ENCODE peak calls at places on chromosomes 16 and 17, in eight cellular contexts. O, J, R, E, I, P, X and U are unnamed samples.

GRCh38 chr17:61669522-61669921 is 78.5 kb upstream of the NACA2 start:
- DNase-seq in O (no peak), J (no peak), R (no peak), E (no peak), I (no peak), P (no peak), X (no peak), U (no peak)

GRCh38 chr17:7439462-7440112 is at the start of gene FGF11:
- DNase-seq in O (no peak), J (peak), R (no peak), E (no peak), I (no peak), P (no peak), X (no peak), U (no peak)

GRCh38 chr16:55495616-55496289 is 13.1 kb upstream of the LPCAT2 start:
- DNase-seq in O (peak), J (no peak), R (no peak), E (no peak), I (no peak), P (no peak), X (peak), U (no peak)

GRCh38 chr16:88370365-88370764 is 12.4 kb upstream of the ZNF469 start:
- DNase-seq in O (no peak), J (no peak), R (no peak), E (no peak), I (no peak), P (no peak), X (no peak), U (no peak)

GRCh38 chr17:80474933-80475915 is 1.2 kb downstream of the NPTX1 start:
- DNase-seq in O (no peak), J (peak), R (no peak), E (no peak), I (no peak), P (peak), X (no peak), U (no peak)

GRCh38 chr17:9529033-9529748 is 46.4 kb downstream of the STX8 start:
- DNase-seq in O (no peak), J (no peak), R (no peak), E (no peak), I (no peak), P (peak), X (peak), U (peak)

GRCh38 chr17:29524692-29525091 is 42.1 kb downstream of the ABHD15 start:
- DNase-seq in O (no peak), J (no peak), R (no peak), E (no peak), I (no peak), P (no peak), X (no peak), U (no peak)

GRCh38 chr17:46782250-46782953 is 36.1 kb downstream of the WNT3 start:
- DNase-seq in O (no peak), J (peak), R (no peak), E (no peak), I (peak), P (peak), X (no peak), U (no peak)

GRCh38 chr17:80942360-80943345 is 49.0 kb upstream of the CHMP6 start:
- DNase-seq in O (no peak), J (no peak), R (no peak), E (peak), I (no peak), P (no peak), X (peak), U (no peak)

GRCh38 chr17:42562845-42563509 is 1.0 kb downstream of the COASY start:
- DNase-seq in O (no peak), J (no peak), R (no peak), E (no peak), I (no peak), P (no peak), X (no peak), U (no peak)

GRCh38 chr17:58329035-58329807 is 626 bp upstream of the TSPOAP1 start:
- DNase-seq in O (no peak), J (peak), R (no peak), E (no peak), I (peak), P (peak), X (no peak), U (peak)

GRCh38 chr16:67939507-67940435 is 3.1 kb upstream of the PSMB10 start:
- DNase-seq in O (no peak), J (peak), R (no peak), E (no peak), I (no peak), P (peak), X (no peak), U (peak)

GRCh38 chr17:31565652-31566051 is 174.2 kb downstream of the RAB11FIP4 start:
- DNase-seq in O (no peak), J (no peak), R (no peak), E (no peak), I (no peak), P (no peak), X (no peak), U (no peak)

GRCh38 chr16:49484454-49484853 is 110.8 kb downstream of the C16orf78 start:
- DNase-seq in O (no peak), J (peak), R (no peak), E (no peak), I (no peak), P (peak), X (no peak), U (no peak)

GRCh38 chr17:57463103-57463885 is 207.0 kb downstream of the MSI2 start:
- DNase-seq in O (peak), J (peak), R (no peak), E (no peak), I (no peak), P (peak), X (peak), U (no peak)

GRCh38 chr16:47646914-47647313 is 185.8 kb downstream of the PHKB start:
- DNase-seq in O (no peak), J (no peak), R (no peak), E (no peak), I (no peak), P (no peak), X (no peak), U (no peak)

GRCh38 chr16:54286330-54287017 is at the start of gene IRX3:
- DNase-seq in O (no peak), J (peak), R (peak), E (no peak), I (no peak), P (no peak), X (peak), U (peak)

GRCh38 chr17:21025446-21025845 is 17.4 kb downstream of the USP22 start:
- DNase-seq in O (no peak), J (no peak), R (no peak), E (no peak), I (no peak), P (no peak), X (peak), U (no peak)

GRCh38 chr17:81008140-81008539 is 16.5 kb downstream of the CHMP6 start:
- DNase-seq in O (no peak), J (no peak), R (no peak), E (no peak), I (no peak), P (no peak), X (no peak), U (no peak)

GRCh38 chr16:57518520-57518919 is 17.9 kb downstream of the CCDC102A start:
- DNase-seq in O (no peak), J (no peak), R (no peak), E (no peak), I (no peak), P (no peak), X (no peak), U (no peak)

GRCh38 chr17:32007463-32008298 is 498 bp downstream of the LRRC37B start:
- DNase-seq in O (no peak), J (peak), R (peak), E (no peak), I (no peak), P (peak), X (peak), U (peak)